ENCODE peak calls at places on chromosomes 3 and 15, in five cellular contexts. L is body of pancreas; C is BE2C; U is CD8-positive, alpha-beta T cell; O is CD8-positive, alpha-beta memory T cell. B is an unnamed sample.

GRCh38 chr15:79283252-79284048 is 928 bp downstream of the ANKRD34C start:
- DNase-seq in O (no peak), U (peak; percentile 15), L (peak; percentile 27), C (peak; percentile 28), B (peak; percentile 72)

GRCh38 chr3:185082149-185082548 is 70.7 kb downstream of the C3orf70 start:
- DNase-seq in O (no peak), C (no peak), U (no peak), L (no peak), B (no peak)

GRCh38 chr3:158702815-158703481 is 29.3 kb downstream of the RARRES1 start:
- DNase-seq in L (no peak), C (no peak), O (no peak), U (no peak), B (no peak)

GRCh38 chr3:108051005-108051404 is 39.8 kb downstream of the CD47 start:
- DNase-seq in O (no peak), L (no peak), U (no peak), C (no peak), B (no peak)

GRCh38 chr3:158097571-158098553 is 8.4 kb downstream of the SHOX2 start:
- DNase-seq in O (peak; percentile 61), C (no peak), U (peak; percentile 39), L (peak; percentile 87), B (peak; percentile 63)

GRCh38 chr3:25508901-25509300 is 80.8 kb downstream of the RARB start:
- DNase-seq in C (no peak), U (no peak), L (no peak), O (no peak), B (no peak)

GRCh38 chr3:52405066-52405465 is 39.8 kb downstream of the SEMA3G start:
- DNase-seq in O (no peak), U (no peak), L (no peak), C (no peak), B (no peak)

GRCh38 chr15:59501531-59502113 is 63.6 kb downstream of the FAM81A start:
- DNase-seq in U (no peak), O (no peak), L (peak; percentile 49), C (peak; percentile 56), B (no peak)

GRCh38 chr3:189967254-189967865 is 153.3 kb downstream of the P3H2 start:
- DNase-seq in C (peak; percentile 26), L (peak; percentile 33), O (no peak), U (no peak), B (no peak)

GRCh38 chr3:75294124-75294523 is 370.0 kb upstream of the FRG2C start:
- DNase-seq in C (peak; percentile 35), L (peak; percentile 37), O (no peak), U (no peak), B (peak; percentile 35)

GRCh38 chr15:40313531-40314398 is 6.0 kb upstream of the PLCB2 start:
- DNase-seq in O (peak; percentile 47), U (no peak), L (peak; percentile 90), C (peak; percentile 53), B (peak; percentile 81)

GRCh38 chr3:93988283-93988682 is 8.3 kb downstream of the ARL13B start:
- DNase-seq in U (no peak), C (no peak), O (no peak), L (no peak), B (no peak)

GRCh38 chr15:71806452-71806931 is 3.9 kb upstream of the NR2E3 start:
- DNase-seq in C (peak; percentile 89), O (no peak), U (no peak), L (peak; percentile 16), B (no peak)

GRCh38 chr15:51796777-51797474 is 32.5 kb upstream of the TMOD3 start:
- DNase-seq in L (peak; percentile 16), U (no peak), C (no peak), O (no peak), B (no peak)

GRCh38 chr3:15330031-15330596 is 2.3 kb downstream of the SH3BP5 start:
- DNase-seq in L (peak; percentile 35), U (no peak), C (no peak), O (no peak), B (peak; percentile 70)

GRCh38 chr3:62876064-62876463 is 848 bp upstream of the CADPS start:
- DNase-seq in L (peak; percentile 56), C (no peak), O (no peak), U (no peak), B (peak; percentile 62)

GRCh38 chr15:28989239-28989830 is 103.6 kb downstream of the APBA2 start:
- DNase-seq in U (no peak), C (peak; percentile 42), L (no peak), O (no peak), B (no peak)

GRCh38 chr3:170488802-170489201 is 70.1 kb downstream of the CLDN11 start:
- DNase-seq in U (no peak), L (no peak), O (no peak), C (no peak), B (no peak)

GRCh38 chr3:44396200-44397171 is 57.9 kb downstream of the TCAIM start:
- DNase-seq in C (no peak), O (no peak), U (no peak), L (no peak), B (no peak)

GRCh38 chr3:33360136-33360825 is 79.9 kb downstream of the UBP1 start:
- DNase-seq in L (no peak), C (no peak), O (no peak), U (no peak), B (no peak)

GRCh38 chr15:100891316-100892012 is 11.8 kb downstream of the ALDH1A3 start:
- DNase-seq in C (no peak), O (no peak), L (no peak), U (no peak), B (peak; percentile 60)

GRCh38 chr3:107928084-107928445 is 162.8 kb downstream of the CD47 start:
- DNase-seq in C (peak; percentile 11), L (no peak), O (no peak), U (no peak), B (no peak)

GRCh38 chr15:73972984-73973682 is 19.0 kb downstream of the STOML1 start:
- DNase-seq in C (peak; percentile 91), U (peak; percentile 67), L (peak; percentile 88), O (peak; percentile 63), B (peak; percentile 92)

GRCh38 chr15:69930754-69931153 is 167.0 kb downstream of the TLE3 start:
- DNase-seq in L (no peak), O (no peak), U (no peak), C (no peak), B (no peak)

GRCh38 chr15:75037685-75038084 is 14.3 kb downstream of the PPCDC start:
- DNase-seq in U (no peak), L (no peak), O (no peak), C (no peak), B (no peak)

GRCh38 chr15:40498891-40499290 is 28.1 kb downstream of the CHST14 start:
- DNase-seq in O (no peak), L (no peak), U (no peak), C (no peak), B (no peak)

GRCh38 chr3:135452881-135453280 is 512.6 kb upstream of the PPP2R3A start:
- DNase-seq in C (no peak), L (no peak), U (no peak), O (no peak), B (no peak)

GRCh38 chr3:135862361-135862760 is 103.2 kb upstream of the PPP2R3A start:
- DNase-seq in U (no peak), C (no peak), O (no peak), L (no peak), B (no peak)

GRCh38 chr3:12890610-12891390 is 49.4 kb upstream of the RPL32 start:
- DNase-seq in L (no peak), O (no peak), C (no peak), U (no peak), B (peak; percentile 4)

GRCh38 chr15:63256433-63256884 is 20.9 kb upstream of the APH1B start:
- DNase-seq in O (no peak), U (no peak), C (no peak), L (no peak), B (no peak)

DNA sequence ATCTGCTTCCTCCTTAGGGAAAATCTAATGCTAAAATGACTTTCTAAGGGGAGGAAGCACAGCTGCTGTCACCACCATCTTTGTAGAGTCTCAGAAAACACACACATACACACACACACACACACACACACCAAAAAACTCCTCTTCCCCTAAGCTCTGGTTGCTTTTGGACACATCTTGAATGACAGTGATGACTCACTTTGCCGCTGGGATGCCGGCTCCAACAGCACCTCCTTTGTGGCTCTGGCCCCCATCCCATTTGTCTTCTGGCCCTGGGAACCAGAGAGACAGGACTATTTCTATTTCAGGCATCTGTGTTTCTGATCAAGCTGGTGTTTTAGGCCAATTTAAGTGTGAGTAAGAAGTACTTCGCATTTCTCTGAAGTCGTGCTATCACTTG is 124.9 kb upstream of the GOLIM4 start:
- DNase-seq in C (no peak), L (no peak), O (no peak), U (no peak), B (no peak)
- H3K4me1 ChIP-seq in C (no peaks in the 10 kb centered on the region), L (no peaks in the 10 kb centered on the region), O (no peaks in the 10 kb centered on the region), U (no peaks in the 10 kb centered on the region), B (no peaks in the 10 kb centered on the region)

DNA sequence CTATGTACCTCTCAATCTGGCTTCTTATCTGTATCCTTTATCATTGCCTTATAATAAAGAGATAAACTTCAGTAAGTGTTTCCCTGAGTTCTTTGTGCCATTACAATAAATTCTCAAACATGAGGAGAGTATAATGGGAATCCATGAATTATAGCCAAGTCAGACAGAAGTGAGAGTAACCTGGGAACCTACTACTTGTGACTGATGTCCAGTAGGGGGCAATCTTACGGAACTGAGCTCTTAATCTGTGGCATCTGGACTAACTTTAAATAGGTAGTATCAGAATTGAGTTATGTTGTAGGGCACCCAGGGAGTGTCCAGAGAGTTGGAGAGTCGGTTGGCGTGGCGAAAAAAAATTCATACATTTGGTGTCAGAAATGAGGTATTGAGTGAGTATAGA is 542.6 kb downstream of the ZBBX start:
- DNase-seq in O (no peak), U (no peak), L (peak; percentile 8), C (no peak), B (no peak)
- H3K4me1 ChIP-seq in O (no peaks in the 10 kb centered on the region), U (no peaks in the 10 kb centered on the region), L (no peaks in the 10 kb centered on the region), C (no peaks in the 10 kb centered on the region), B (no peaks in the 10 kb centered on the region)

GRCh38 chr3:152385761-152386160 is 117.0 kb downstream of the MBNL1 start:
- DNase-seq in C (no peak), L (no peak), U (no peak), O (no peak), B (no peak)

GRCh38 chr3:152386208-152386607 is 117.5 kb downstream of the MBNL1 start:
- DNase-seq in O (no peak), U (no peak), L (no peak), C (no peak), B (no peak)

GRCh38 chr3:152383136-152383606 is 114.4 kb downstream of the MBNL1 start:
- DNase-seq in C (no peak), L (no peak), U (no peak), O (no peak), B (no peak)

GRCh38 chr3:152382312-152383135 is 113.8 kb downstream of the MBNL1 start:
- DNase-seq in L (no peak), O (no peak), C (no peak), U (no peak), B (no peak)

DNA sequence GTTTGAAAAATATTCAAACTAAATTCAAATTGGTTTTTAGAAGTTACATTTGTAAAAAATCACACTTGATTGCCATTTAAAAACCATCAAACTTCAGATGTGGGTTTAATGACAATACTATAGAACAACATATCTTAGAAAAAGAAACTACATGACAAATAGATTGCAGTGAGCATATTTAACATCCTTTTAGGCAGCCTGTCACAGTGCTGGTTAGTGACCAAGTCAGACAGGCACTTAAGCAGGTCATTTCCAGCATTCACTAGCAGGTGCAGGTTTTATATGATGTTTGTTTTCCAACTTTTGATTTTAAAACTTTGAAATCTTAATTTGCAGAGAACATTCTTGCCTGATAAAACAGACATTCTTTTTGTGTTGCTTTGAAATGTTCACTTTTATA is 115.7 kb downstream of the MBNL1 start:
- DNase-seq in L (no peak), O (no peak), C (no peak), U (no peak), B (no peak)
- H3K4me1 ChIP-seq in L (peaks cover 72% of the 10 kb centered on the region), O (peaks cover 84% of the 10 kb centered on the region), C (peaks cover 3% of the 10 kb centered on the region), U (peaks cover 77% of the 10 kb centered on the region), B (peaks cover 2% of the 10 kb centered on the region)

GRCh38 chr3:71690222-71690821 is 34.9 kb downstream of the EIF4E3 start:
- DNase-seq in O (no peak), C (no peak), U (no peak), L (peak; percentile 29), B (no peak)
- H3K4me1 ChIP-seq in O (no peaks in the 10 kb centered on the region), C (no peaks in the 10 kb centered on the region), U (no peaks in the 10 kb centered on the region), L (peaks cover 47% of the 10 kb centered on the region), B (peaks cover 5% of the 10 kb centered on the region)

B was measured in right cardiac atrium.